ENCODE peak calls at places on chromosome 15, in four cellular contexts. Y is body of pancreas, D is K562, B is mesothelial cell of epicardium. P is an unnamed sample.
A peak's percentile ranks its signal among the peaks of the same experiment; 100 is the strongest.

GRCh38 chr15:58545307-58546065 is 113.7 kb downstream of the LIPC start:
- DNase-seq in D (peak; percentile 61), Y (no peak), B (no peak), P (peak; percentile 48)

GRCh38 chr15:66761723-66762595 is 59.9 kb downstream of the SMAD6 start:
- DNase-seq in B (no peak), D (no peak), Y (no peak), P (no peak)

GRCh38 chr15:56202737-56203136 is 40.9 kb downstream of the RFX7 start:
- DNase-seq in Y (no peak), B (no peak), D (no peak), P (no peak)

GRCh38 chr15:45611305-45611704 is 23.5 kb upstream of the SQOR start:
- DNase-seq in Y (no peak), D (peak; percentile 24), B (no peak), P (no peak)

GRCh38 chr15:70596354-70597055 is 166.9 kb downstream of the UACA start:
- DNase-seq in B (no peak), D (no peak), Y (no peak), P (no peak)

GRCh38 chr15:43095243-43095642 is 10.6 kb downstream of the UBR1 start:
- DNase-seq in Y (no peak), D (peak; percentile 48), B (no peak), P (no peak)

GRCh38 chr15:24848050-24848449 is 106.7 kb upstream of the SNRPN start:
- DNase-seq in B (no peak), Y (peak; percentile 33), D (no peak), P (no peak)

GRCh38 chr15:70235347-70235746 is 137.6 kb upstream of the TLE3 start:
- DNase-seq in Y (no peak), D (no peak), B (no peak), P (no peak)

GRCh38 chr15:63070681-63071129 is 28.2 kb downstream of the TPM1 start:
- DNase-seq in B (no peak), D (no peak), Y (no peak), P (no peak)

GRCh38 chr15:42102646-42103235 is 8.4 kb upstream of the PLA2G4D start:
- DNase-seq in Y (no peak), D (no peak), B (no peak), P (no peak)

GRCh38 chr15:39172380-39173281 is 408.2 kb upstream of the THBS1 start:
- DNase-seq in Y (peak; percentile 33), D (no peak), B (no peak), P (no peak)

GRCh38 chr15:40477703-40478269 is 7.0 kb downstream of the CHST14 start:
- DNase-seq in D (no peak), B (no peak), Y (peak; percentile 41), P (no peak)

GRCh38 chr15:40928975-40929729 is at the start of gene DLL4:
- DNase-seq in B (no peak), D (peak; percentile 95), Y (peak; percentile 64), P (no peak)

GRCh38 chr15:66293419-66294156 is at the start of gene DIS3L:
- DNase-seq in D (peak; percentile 84), Y (peak; percentile 65), B (peak; percentile 36), P (peak; percentile 56)

GRCh38 chr15:42137461-42138261 is 18.8 kb downstream of the PLA2G4F start:
- DNase-seq in B (no peak), Y (no peak), D (peak; percentile 44), P (no peak)

GRCh38 chr15:90201944-90202375 is 830 bp downstream of the SEMA4B start:
- DNase-seq in B (no peak), D (no peak), Y (peak; percentile 13), P (no peak)

GRCh38 chr15:90202929-90203328 is 1.8 kb downstream of the SEMA4B start:
- DNase-seq in Y (no peak), D (no peak), B (no peak), P (no peak)

GRCh38 chr15:90201150-90201943 is at the start of gene SEMA4B:
- DNase-seq in Y (peak; percentile 78), B (peak; percentile 70), D (peak; percentile 89), P (peak; percentile 69)

GRCh38 chr15:90203473-90203872 is 2.3 kb downstream of the SEMA4B start:
- DNase-seq in D (no peak), Y (peak; percentile 8), B (no peak), P (no peak)

GRCh38 chr15:90200534-90201139 is 493 bp upstream of the SEMA4B start:
- DNase-seq in D (peak; percentile 27), B (no peak), Y (peak; percentile 13), P (no peak)
- TF ChIP-seq CTCF in D (no peak), B (no peak), Y (no peak), P (no peak)

GRCh38 chr15:64426845-64427465 is 33.4 kb upstream of the ZNF609 start:
- DNase-seq in Y (no peak), B (no peak), D (no peak), P (no peak)
- TF ChIP-seq CTCF in Y (no peak), B (no peak), D (peak; percentile 59), P (no peak)

GRCh38 chr15:35437157-35437556 is 108.8 kb downstream of the DPH6 start:
- DNase-seq in Y (no peak), B (no peak), D (peak; percentile 4), P (no peak)
- TF ChIP-seq CTCF in Y (no peak), B (no peak), D (peak; percentile 27), P (no peak)

GRCh38 chr15:26974120-26974780 is 3.3 kb downstream of the GABRG3 start:
- DNase-seq in Y (no peak), B (no peak), D (peak; percentile 22), P (no peak)
- TF ChIP-seq CTCF in Y (no peak), B (peak; percentile 70), D (peak; percentile 59), P (no peak)

GRCh38 chr15:48800811-48801460 is 9.9 kb downstream of the CEP152 start:
- DNase-seq in D (peak; percentile 10), Y (no peak), B (no peak), P (no peak)
- TF ChIP-seq CTCF in D (peak; percentile 62), Y (peak; percentile 38), B (peak; percentile 55), P (peak; percentile 34)

DNA sequence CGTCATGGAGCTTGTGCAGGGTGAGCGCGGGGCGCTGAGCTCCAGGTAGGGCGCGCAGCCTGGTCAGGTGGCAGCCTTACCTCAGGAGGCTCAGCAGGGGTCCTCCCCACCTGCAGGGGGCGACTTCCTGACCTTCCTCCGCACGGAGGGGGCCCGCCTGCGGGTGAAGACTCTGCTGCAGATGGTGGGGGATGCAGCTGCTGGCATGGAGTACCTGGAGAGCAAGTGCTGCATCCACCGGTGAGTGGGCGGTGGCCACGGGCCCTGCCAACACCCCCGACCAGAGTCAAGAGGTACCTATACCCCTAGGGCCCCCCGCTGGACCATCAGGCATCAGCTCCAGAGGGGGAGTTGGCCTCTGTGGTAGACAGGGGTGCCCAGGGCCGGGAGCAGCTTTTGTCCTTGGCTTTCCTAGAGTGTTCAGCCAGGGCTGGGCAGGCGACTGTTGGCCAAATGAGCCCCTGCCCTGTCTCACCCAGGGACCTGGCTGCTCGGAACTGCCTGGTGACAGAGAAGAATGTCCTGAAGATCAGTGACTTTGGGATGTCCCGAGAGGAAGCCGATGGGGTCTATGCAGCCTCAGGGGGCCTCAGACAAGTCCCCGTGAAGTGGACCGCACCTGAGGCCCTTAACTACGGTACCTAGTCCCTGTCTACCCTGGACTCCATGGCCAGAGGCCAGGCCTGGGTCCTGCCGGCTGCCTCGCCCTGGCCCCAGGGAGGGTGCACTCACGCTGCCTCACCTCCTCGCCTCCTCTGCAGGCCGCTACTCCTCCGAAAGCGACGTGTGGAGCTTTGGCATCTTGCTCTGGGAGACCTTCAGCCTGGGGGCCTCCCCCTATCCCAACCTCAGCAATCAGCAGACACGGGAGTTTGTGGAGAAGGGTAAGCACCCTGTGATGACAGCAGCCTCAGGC is 9.1 kb downstream of the FES start:
- DNase-seq in D (peak; percentile 23), B (no peak), Y (no peak), P (no peak)
- TF ChIP-seq CTCF in D (peak; percentile 33), B (no peak), Y (no peak), P (no peak)

DNA sequence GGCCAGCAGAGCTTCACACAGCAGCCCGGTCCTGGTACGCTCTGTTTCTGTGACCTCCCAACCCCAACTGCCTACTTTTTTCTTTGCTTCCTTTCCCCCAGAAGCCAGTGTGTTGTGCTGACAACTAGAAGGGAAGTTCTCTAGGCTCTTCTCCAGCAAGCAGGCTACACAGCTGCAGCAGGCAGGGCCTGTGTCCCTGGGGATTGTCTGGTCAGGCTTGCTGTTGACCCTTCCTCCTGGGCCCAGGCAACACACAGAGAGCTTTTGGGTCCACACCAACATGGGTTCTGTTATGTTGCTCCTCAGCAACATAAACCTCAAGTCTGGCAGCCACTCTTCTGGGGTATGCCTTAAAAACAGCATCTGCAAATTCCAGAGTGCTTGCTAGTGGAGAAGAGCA is 36.2 kb upstream of the TSPAN3 start:
- DNase-seq in D (no peak), B (no peak), Y (peak; percentile 46), P (no peak)
- TF ChIP-seq CTCF in D (no peak), B (no peak), Y (no peak), P (no peak)

GRCh38 chr15:98421419-98422085 is 226.8 kb upstream of the IGF1R start:
- DNase-seq in B (peak; percentile 75), Y (peak; percentile 64), D (peak; percentile 80), P (peak; percentile 62)
- TF ChIP-seq CTCF in B (peak; percentile 99), Y (peak; percentile 99), D (peak; percentile 85), P (peak; percentile 98)

GRCh38 chr15:26665950-26666921 is 106.6 kb downstream of the GABRB3 start:
- DNase-seq in D (no peak), Y (no peak), B (no peak), P (no peak)
- TF ChIP-seq CTCF in D (peak; percentile 25), Y (no peak), B (no peak), P (no peak)

GRCh38 chr15:61364871-61365270 is 135.8 kb upstream of the RORA start:
- DNase-seq in B (no peak), Y (no peak), D (no peak), P (no peak)

GRCh38 chr15:61367953-61368352 is 138.9 kb upstream of the RORA start:
- DNase-seq in Y (no peak), B (no peak), D (no peak), P (no peak)
- TF ChIP-seq CTCF in Y (no peak), B (no peak), D (no peak), P (no peak)